ENCODE peak calls at places on chromosomes 7 and 10, in four cellular contexts. U is stimulated activated CD4-positive, alpha-beta T cell treated with anti-CD3 and anti-CD28 coated beads, Interleukin-2, amount 100 ng/mL, for 48 hours; B is mammary epithelial cell; Y is fibroblast of gingiva. L is an unnamed sample.

GRCh38 chr10:127293640-127294039 is 97.2 kb upstream of the INSYN2A start:
- DNase-seq in B (peak), Y (no peak), U (peak), L (no peak)

GRCh38 chr7:142919656-142920055 is 13.9 kb downstream of the TRPV5 start:
- DNase-seq in B (no peak), Y (no peak), U (no peak), L (no peak)

GRCh38 chr10:78779339-78779955 is 289.3 kb upstream of the ZMIZ1 start:
- DNase-seq in B (no peak), U (no peak), Y (no peak), L (no peak)

GRCh38 chr7:25597881-25598456 is 369.7 kb upstream of the NPVF start:
- DNase-seq in U (no peak), B (no peak), Y (no peak), L (no peak)

GRCh38 chr7:151470656-151471180 is 30.8 kb upstream of the CRYGN start:
- DNase-seq in Y (no peak), B (no peak), U (no peak), L (no peak)

GRCh38 chr10:34710391-34710751 is 104.7 kb downstream of the PARD3 start:
- DNase-seq in U (no peak), B (peak), Y (peak), L (no peak)

GRCh38 chr7:38451840-38452239 is 178.4 kb upstream of the TARP start:
- DNase-seq in Y (peak), U (no peak), B (peak), L (peak)

GRCh38 chr7:1329966-1330915 is 97.6 kb downstream of the UNCX start:
- DNase-seq in B (no peak), U (no peak), Y (no peak), L (no peak)

GRCh38 chr10:6151087-6151977 is 51.4 kb upstream of the PFKFB3 start:
- DNase-seq in B (no peak), Y (peak), U (no peak), L (no peak)

GRCh38 chr7:30028749-30029635 is 780 bp downstream of the PLEKHA8 start:
- DNase-seq in U (peak), B (peak), Y (peak), L (peak)

GRCh38 chr7:2954433-2954853 is 89.2 kb downstream of the CARD11 start:
- DNase-seq in U (no peak), B (no peak), Y (no peak), L (no peak)

GRCh38 chr7:151142686-151143040 is 24.8 kb downstream of the GBX1 start:
- DNase-seq in Y (no peak), U (no peak), B (no peak), L (no peak)

GRCh38 chr10:125156739-125157472 is 3.5 kb downstream of the CTBP2 start:
- DNase-seq in Y (no peak), B (no peak), U (no peak), L (no peak)

GRCh38 chr7:2214636-2215035 is 18.1 kb downstream of the MAD1L1 start:
- DNase-seq in U (peak), Y (no peak), B (no peak), L (no peak)

GRCh38 chr7:88337556-88337955 is 30.9 kb upstream of the STEAP4 start:
- DNase-seq in U (no peak), B (peak), Y (peak), L (no peak)

GRCh38 chr10:97019213-97019844 is 166.4 kb downstream of the SLIT1 start:
- DNase-seq in Y (no peak), U (no peak), B (no peak), L (no peak)

GRCh38 chr10:6365384-6365783 is 162.7 kb downstream of the PFKFB3 start:
- DNase-seq in U (no peak), B (no peak), Y (no peak), L (no peak)

GRCh38 chr7:130144632-130145171 is 60.5 kb downstream of the TMEM209 start:
- DNase-seq in Y (peak), B (peak), U (no peak), L (no peak)

GRCh38 chr7:35725280-35725680 is 30.3 kb upstream of the HERPUD2 start:
- DNase-seq in U (peak), B (no peak), Y (no peak), L (no peak)

GRCh38 chr7:2943851-2944601 is 99.6 kb downstream of the CARD11 start:
- DNase-seq in Y (no peak), B (no peak), U (no peak), L (no peak)

GRCh38 chr10:34397324-34397723 is 417.8 kb downstream of the PARD3 start:
- DNase-seq in B (peak), U (no peak), Y (peak), L (no peak)

GRCh38 chr10:8876171-8876570 is 821.7 kb downstream of the GATA3 start:
- DNase-seq in U (no peak), B (peak), Y (no peak), L (no peak)

GRCh38 chr10:58742141-58742540 is 229.5 kb downstream of the BICC1 start:
- DNase-seq in B (no peak), Y (no peak), U (no peak), L (no peak)

GRCh38 chr10:75395171-75395954 is 6.2 kb downstream of the ZNF503 start:
- DNase-seq in B (peak), U (peak), Y (peak), L (no peak)

GRCh38 chr10:124558901-124559321 is 97.3 kb downstream of the LHPP start:
- DNase-seq in B (no peak), U (no peak), Y (no peak), L (no peak)

GRCh38 chr7:69840248-69840647 is 242.0 kb downstream of the AUTS2 start:
- DNase-seq in Y (no peak), U (no peak), B (no peak), L (no peak)

GRCh38 chr7:44258865-44259546 is 58.2 kb downstream of the YKT6 start:
- DNase-seq in U (no peak), B (no peak), Y (no peak), L (no peak)

GRCh38 chr10:127308031-127308430 is 111.6 kb upstream of the INSYN2A start:
- DNase-seq in B (no peak), Y (no peak), U (no peak), L (no peak)

GRCh38 chr10:61319550-61320256 is 133.5 kb downstream of the TMEM26 start:
- DNase-seq in Y (no peak), B (peak), U (no peak), L (no peak)

L was measured in cerebellum.